ENCODE peak calls at places on chromosomes 1 and 21, in eight cellular contexts. One of them, this sample, is unnamed.

GRCh38 chr1:223258751-223259177 is 105.2 kb downstream of the SUSD4 start:
- DNase-seq in ascending aorta: no peak
- DNase-seq in AG04449: no peak
- DNase-seq in brain microvascular endothelial cell: peak
- DNase-seq in PC-3: peak
- DNase-seq in WTC11: no peak
- DNase-seq in CD8-positive, alpha-beta T cell: no peak
- DNase-seq in GM20000: no peak
- DNase-seq in this sample: no peak

GRCh38 chr1:237108299-237109040 is 66.5 kb downstream of the RYR2 start:
- DNase-seq in ascending aorta: no peak
- DNase-seq in brain microvascular endothelial cell: no peak
- DNase-seq in PC-3: no peak
- DNase-seq in GM20000: no peak
- DNase-seq in CD8-positive, alpha-beta T cell: no peak
- DNase-seq in AG04449: no peak
- DNase-seq in WTC11: no peak
- DNase-seq in this sample: no peak

GRCh38 chr1:229874609-229875008 is 192.4 kb upstream of the GALNT2 start:
- DNase-seq in AG04449: no peak
- DNase-seq in brain microvascular endothelial cell: no peak
- DNase-seq in ascending aorta: no peak
- DNase-seq in GM20000: no peak
- DNase-seq in WTC11: no peak
- DNase-seq in PC-3: no peak
- DNase-seq in CD8-positive, alpha-beta T cell: no peak
- DNase-seq in this sample: no peak

GRCh38 chr1:183956559-183957188 is 80.9 kb downstream of the COLGALT2 start:
- DNase-seq in AG04449: peak
- DNase-seq in CD8-positive, alpha-beta T cell: peak
- DNase-seq in brain microvascular endothelial cell: peak
- DNase-seq in WTC11: no peak
- DNase-seq in GM20000: peak
- DNase-seq in PC-3: peak
- DNase-seq in ascending aorta: no peak
- DNase-seq in this sample: no peak

GRCh38 chr1:244573768-244574167 is 79.2 kb upstream of the DESI2 start:
- DNase-seq in PC-3: no peak
- DNase-seq in GM20000: no peak
- DNase-seq in CD8-positive, alpha-beta T cell: no peak
- DNase-seq in AG04449: no peak
- DNase-seq in WTC11: no peak
- DNase-seq in ascending aorta: no peak
- DNase-seq in brain microvascular endothelial cell: no peak
- DNase-seq in this sample: no peak

GRCh38 chr1:15825800-15826199 is 18.4 kb upstream of the UQCRHL start:
- DNase-seq in WTC11: no peak
- DNase-seq in brain microvascular endothelial cell: no peak
- DNase-seq in AG04449: no peak
- DNase-seq in ascending aorta: no peak
- DNase-seq in PC-3: no peak
- DNase-seq in CD8-positive, alpha-beta T cell: no peak
- DNase-seq in GM20000: no peak
- DNase-seq in this sample: no peak

GRCh38 chr1:176178316-176178715 is 28.8 kb downstream of the COP1 start:
- DNase-seq in GM20000: no peak
- DNase-seq in PC-3: no peak
- DNase-seq in brain microvascular endothelial cell: no peak
- DNase-seq in CD8-positive, alpha-beta T cell: no peak
- DNase-seq in WTC11: no peak
- DNase-seq in AG04449: no peak
- DNase-seq in ascending aorta: no peak
- DNase-seq in this sample: no peak

GRCh38 chr1:220368352-220369265 is 96.4 kb upstream of the RAB3GAP2 start:
- DNase-seq in GM20000: no peak
- DNase-seq in ascending aorta: no peak
- DNase-seq in WTC11: no peak
- DNase-seq in AG04449: no peak
- DNase-seq in CD8-positive, alpha-beta T cell: no peak
- DNase-seq in brain microvascular endothelial cell: peak
- DNase-seq in PC-3: peak
- DNase-seq in this sample: no peak

GRCh38 chr1:94033849-94034248 is 87.1 kb downstream of the ABCA4 start:
- DNase-seq in brain microvascular endothelial cell: no peak
- DNase-seq in AG04449: no peak
- DNase-seq in ascending aorta: no peak
- DNase-seq in WTC11: no peak
- DNase-seq in PC-3: no peak
- DNase-seq in CD8-positive, alpha-beta T cell: no peak
- DNase-seq in GM20000: no peak
- DNase-seq in this sample: no peak

GRCh38 chr21:41713495-41714281 is 53.2 kb downstream of the RIPK4 start:
- DNase-seq in ascending aorta: no peak
- DNase-seq in WTC11: no peak
- DNase-seq in PC-3: no peak
- DNase-seq in CD8-positive, alpha-beta T cell: no peak
- DNase-seq in brain microvascular endothelial cell: no peak
- DNase-seq in AG04449: no peak
- DNase-seq in GM20000: no peak
- DNase-seq in this sample: no peak

GRCh38 chr1:2137257-2138121 is 57.1 kb downstream of the FAAP20 start:
- DNase-seq in WTC11: no peak
- DNase-seq in AG04449: no peak
- DNase-seq in brain microvascular endothelial cell: no peak
- DNase-seq in PC-3: no peak
- DNase-seq in CD8-positive, alpha-beta T cell: no peak
- DNase-seq in ascending aorta: no peak
- DNase-seq in GM20000: no peak
- DNase-seq in this sample: no peak

GRCh38 chr1:161013104-161013590 is 7.8 kb downstream of the F11R start:
- DNase-seq in GM20000: no peak
- DNase-seq in CD8-positive, alpha-beta T cell: no peak
- DNase-seq in brain microvascular endothelial cell: no peak
- DNase-seq in ascending aorta: no peak
- DNase-seq in AG04449: no peak
- DNase-seq in WTC11: no peak
- DNase-seq in PC-3: peak
- DNase-seq in this sample: no peak

GRCh38 chr21:21415741-21416140 is 417.5 kb downstream of the NCAM2 start:
- DNase-seq in WTC11: no peak
- DNase-seq in PC-3: no peak
- DNase-seq in ascending aorta: no peak
- DNase-seq in GM20000: no peak
- DNase-seq in CD8-positive, alpha-beta T cell: no peak
- DNase-seq in brain microvascular endothelial cell: no peak
- DNase-seq in AG04449: no peak
- DNase-seq in this sample: no peak

GRCh38 chr1:33338495-33339211 is 17.8 kb upstream of the A3GALT2 start:
- DNase-seq in AG04449: no peak
- DNase-seq in ascending aorta: no peak
- DNase-seq in GM20000: no peak
- DNase-seq in brain microvascular endothelial cell: peak
- DNase-seq in WTC11: no peak
- DNase-seq in CD8-positive, alpha-beta T cell: no peak
- DNase-seq in PC-3: no peak
- DNase-seq in this sample: no peak

GRCh38 chr1:17274186-17275170 is 25.6 kb downstream of the PADI3 start:
- DNase-seq in CD8-positive, alpha-beta T cell: no peak
- DNase-seq in GM20000: peak
- DNase-seq in AG04449: no peak
- DNase-seq in PC-3: peak
- DNase-seq in WTC11: peak
- DNase-seq in ascending aorta: no peak
- DNase-seq in brain microvascular endothelial cell: peak
- DNase-seq in this sample: peak

GRCh38 chr1:156286061-156286460 is 1.9 kb downstream of the TMEM79 start:
- DNase-seq in GM20000: no peak
- DNase-seq in AG04449: no peak
- DNase-seq in brain microvascular endothelial cell: no peak
- DNase-seq in ascending aorta: no peak
- DNase-seq in CD8-positive, alpha-beta T cell: no peak
- DNase-seq in PC-3: no peak
- DNase-seq in WTC11: no peak
- DNase-seq in this sample: no peak

GRCh38 chr1:246959944-246960693 is 28.4 kb upstream of the AHCTF1 start:
- DNase-seq in GM20000: peak
- DNase-seq in AG04449: no peak
- DNase-seq in ascending aorta: no peak
- DNase-seq in CD8-positive, alpha-beta T cell: no peak
- DNase-seq in brain microvascular endothelial cell: no peak
- DNase-seq in WTC11: no peak
- DNase-seq in PC-3: no peak
- DNase-seq in this sample: no peak
- TF ChIP-seq CTCF in GM20000: no peak
- TF ChIP-seq CTCF in AG04449: no peak
- TF ChIP-seq CTCF in ascending aorta: peak
- TF ChIP-seq CTCF in CD8-positive, alpha-beta T cell: no peak
- TF ChIP-seq CTCF in brain microvascular endothelial cell: no peak
- TF ChIP-seq CTCF in WTC11: no peak
- TF ChIP-seq CTCF in PC-3: no peak
- TF ChIP-seq CTCF in this sample: no peak

GRCh38 chr1:26959722-26960624 is at the start of gene KDF1:
- DNase-seq in AG04449: no peak
- DNase-seq in PC-3: peak
- DNase-seq in WTC11: peak
- DNase-seq in CD8-positive, alpha-beta T cell: peak
- DNase-seq in GM20000: no peak
- DNase-seq in brain microvascular endothelial cell: no peak
- DNase-seq in ascending aorta: no peak
- DNase-seq in this sample: peak
- TF ChIP-seq CTCF in AG04449: no peak
- TF ChIP-seq CTCF in PC-3: peak
- TF ChIP-seq CTCF in WTC11: no peak
- TF ChIP-seq CTCF in CD8-positive, alpha-beta T cell: no peak
- TF ChIP-seq CTCF in GM20000: no peak
- TF ChIP-seq CTCF in brain microvascular endothelial cell: no peak
- TF ChIP-seq CTCF in ascending aorta: no peak
- TF ChIP-seq CTCF in this sample: no peak

GRCh38 chr1:83500987-83501591 is 497.8 kb downstream of the TTLL7 start:
- DNase-seq in WTC11: no peak
- DNase-seq in AG04449: no peak
- DNase-seq in PC-3: no peak
- DNase-seq in CD8-positive, alpha-beta T cell: no peak
- DNase-seq in GM20000: peak
- DNase-seq in brain microvascular endothelial cell: no peak
- DNase-seq in ascending aorta: no peak
- DNase-seq in this sample: no peak

GRCh38 chr1:83495560-83495959 is 503.4 kb downstream of the TTLL7 start:
- DNase-seq in ascending aorta: no peak
- DNase-seq in brain microvascular endothelial cell: no peak
- DNase-seq in CD8-positive, alpha-beta T cell: no peak
- DNase-seq in WTC11: no peak
- DNase-seq in AG04449: no peak
- DNase-seq in GM20000: no peak
- DNase-seq in PC-3: no peak
- DNase-seq in this sample: no peak

GRCh38 chr1:83499998-83500397 is 498.9 kb downstream of the TTLL7 start:
- DNase-seq in AG04449: no peak
- DNase-seq in ascending aorta: no peak
- DNase-seq in PC-3: no peak
- DNase-seq in GM20000: no peak
- DNase-seq in WTC11: no peak
- DNase-seq in brain microvascular endothelial cell: no peak
- DNase-seq in CD8-positive, alpha-beta T cell: no peak
- DNase-seq in this sample: no peak

GRCh38 chr1:83500531-83500930 is 498.4 kb downstream of the TTLL7 start:
- DNase-seq in ascending aorta: no peak
- DNase-seq in CD8-positive, alpha-beta T cell: no peak
- DNase-seq in brain microvascular endothelial cell: no peak
- DNase-seq in AG04449: no peak
- DNase-seq in WTC11: no peak
- DNase-seq in PC-3: no peak
- DNase-seq in GM20000: no peak
- DNase-seq in this sample: no peak

DNA sequence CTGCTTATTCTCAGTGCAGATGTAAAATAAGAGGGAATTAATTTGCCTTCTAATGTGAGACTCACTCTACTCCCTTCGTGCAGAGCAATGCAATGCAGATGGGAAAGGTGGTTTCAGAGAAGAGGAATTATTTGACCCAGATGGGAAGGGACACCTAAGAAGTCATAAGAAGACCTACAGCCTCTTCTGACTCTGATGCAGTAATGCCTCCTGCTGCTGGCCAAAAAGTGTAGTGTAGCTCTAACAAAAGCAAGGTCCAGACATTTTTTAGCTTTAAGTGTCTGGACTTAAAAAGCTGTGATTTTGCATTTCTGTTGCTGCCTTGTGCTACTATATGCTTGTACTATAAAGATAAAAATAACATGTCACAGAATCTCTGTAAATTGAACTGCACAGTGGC is 501.4 kb downstream of the TTLL7 start:
- DNase-seq in ascending aorta: no peak
- DNase-seq in PC-3: peak
- DNase-seq in WTC11: no peak
- DNase-seq in brain microvascular endothelial cell: peak
- DNase-seq in CD8-positive, alpha-beta T cell: no peak
- DNase-seq in GM20000: no peak
- DNase-seq in AG04449: no peak
- DNase-seq in this sample: no peak
- TF ChIP-seq CTCF in ascending aorta: no peak
- TF ChIP-seq CTCF in PC-3: peak
- TF ChIP-seq CTCF in WTC11: no peak
- TF ChIP-seq CTCF in brain microvascular endothelial cell: peak
- TF ChIP-seq CTCF in CD8-positive, alpha-beta T cell: no peak
- TF ChIP-seq CTCF in GM20000: peak
- TF ChIP-seq CTCF in AG04449: peak
- TF ChIP-seq CTCF in this sample: peak

DNA sequence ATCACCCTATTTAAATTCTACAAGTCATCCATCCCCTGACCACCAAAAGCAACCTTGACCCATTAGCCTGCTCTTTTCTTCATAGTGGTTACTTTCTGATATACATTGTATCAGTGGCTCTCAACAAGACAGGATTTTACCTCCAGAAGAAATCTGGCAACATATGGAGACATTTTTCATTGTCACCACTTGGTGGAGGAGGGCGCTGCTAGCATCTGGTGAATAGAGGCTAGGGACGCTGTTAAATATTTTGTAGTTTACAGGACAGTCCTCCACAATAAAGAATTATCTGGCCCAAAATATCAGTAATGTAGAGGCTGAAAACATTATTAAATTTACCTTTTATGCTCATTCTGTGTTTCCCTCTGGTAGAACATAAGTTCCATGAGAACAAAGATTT is 6.1 kb downstream of the HSPA13 start:
- DNase-seq in AG04449: no peak
- DNase-seq in PC-3: peak
- DNase-seq in ascending aorta: no peak
- DNase-seq in CD8-positive, alpha-beta T cell: no peak
- DNase-seq in brain microvascular endothelial cell: no peak
- DNase-seq in WTC11: no peak
- DNase-seq in GM20000: no peak
- DNase-seq in this sample: no peak
- TF ChIP-seq CTCF in AG04449: no peak
- TF ChIP-seq CTCF in PC-3: peak
- TF ChIP-seq CTCF in ascending aorta: no peak
- TF ChIP-seq CTCF in CD8-positive, alpha-beta T cell: no peak
- TF ChIP-seq CTCF in brain microvascular endothelial cell: peak
- TF ChIP-seq CTCF in WTC11: no peak
- TF ChIP-seq CTCF in GM20000: no peak
- TF ChIP-seq CTCF in this sample: no peak